ENCODE peak calls at places on chromosome 20, in eight cellular contexts. I is fibroblast of the conjunctiva; B is stomach; V is B cell; R is hippocampal formation; E is HEK293T; Y is kidney glomerular epithelial cell; W is CD4-positive, alpha-beta T cell. C is an unnamed sample.

GRCh38 chr20:46962452-46963195 is 68.0 kb downstream of the EYA2 start:
- DNase-seq in I (no peak), B (no peak), V (no peak), R (no peak), E (no peak), Y (no peak), W (no peak), C (no peak)

GRCh38 chr20:10250902-10251301 is 32.3 kb downstream of the SNAP25 start:
- DNase-seq in I (no peak), B (no peak), V (no peak), R (no peak), E (no peak), Y (no peak), W (no peak), C (no peak)

GRCh38 chr20:1813101-1813529 is 82.1 kb upstream of the SIRPA start:
- DNase-seq in I (peak), B (peak), V (no peak), R (no peak), E (no peak), Y (peak), W (no peak), C (no peak)

GRCh38 chr20:11217322-11217989 is 543.7 kb upstream of the JAG1 start:
- DNase-seq in I (no peak), B (no peak), V (no peak), R (no peak), E (no peak), Y (no peak), W (no peak), C (no peak)

GRCh38 chr20:57023997-57024396 is 242.4 kb downstream of the BMP7 start:
- DNase-seq in I (no peak), B (no peak), V (no peak), R (no peak), E (no peak), Y (no peak), W (no peak), C (no peak)

GRCh38 chr20:11882651-11883050 is 35.0 kb upstream of the BTBD3 start:
- DNase-seq in I (no peak), B (no peak), V (no peak), R (no peak), E (no peak), Y (no peak), W (no peak), C (no peak)

GRCh38 chr20:34874094-34874654 is 1.5 kb upstream of the GGT7 start:
- DNase-seq in I (peak), B (peak), V (no peak), R (peak), E (peak), Y (peak), W (peak), C (peak)

GRCh38 chr20:34114809-34115208 is 2.8 kb upstream of the EIF2S2 start:
- DNase-seq in I (no peak), B (no peak), V (no peak), R (no peak), E (no peak), Y (no peak), W (no peak), C (no peak)

GRCh38 chr20:25047766-25048165 is 10.2 kb downstream of the ACSS1 start:
- DNase-seq in I (no peak), B (peak), V (no peak), R (no peak), E (no peak), Y (no peak), W (no peak), C (no peak)

GRCh38 chr20:49557449-49557848 is 10.5 kb downstream of the PTGIS start:
- DNase-seq in I (peak), B (no peak), V (no peak), R (no peak), E (no peak), Y (no peak), W (no peak), C (no peak)

GRCh38 chr20:47220161-47220582 is 136.3 kb downstream of the ZMYND8 start:
- DNase-seq in I (no peak), B (no peak), V (peak), R (no peak), E (peak), Y (no peak), W (peak), C (no peak)

GRCh38 chr20:15036938-15037337 is 699.5 kb upstream of the FLRT3 start:
- DNase-seq in I (no peak), B (no peak), V (no peak), R (no peak), E (no peak), Y (no peak), W (no peak), C (no peak)

GRCh38 chr20:16107172-16107870 is 465.9 kb downstream of the KIF16B start:
- DNase-seq in I (no peak), B (no peak), V (no peak), R (no peak), E (no peak), Y (no peak), W (no peak), C (no peak)

GRCh38 chr20:17843246-17844132 is 125.1 kb downstream of the SNX5 start:
- DNase-seq in I (peak), B (no peak), V (peak), R (no peak), E (no peak), Y (peak), W (no peak), C (no peak)

GRCh38 chr20:2283706-2284423 is 11.9 kb upstream of the TGM3 start:
- DNase-seq in I (no peak), B (no peak), V (no peak), R (no peak), E (no peak), Y (peak), W (no peak), C (no peak)

GRCh38 chr20:44187054-44187762 is at the start of gene JPH2:
- DNase-seq in I (peak), B (peak), V (no peak), R (no peak), E (no peak), Y (peak), W (no peak), C (no peak)

GRCh38 chr20:35276408-35276807 is 1.5 kb downstream of the MMP24OS start:
- DNase-seq in I (no peak), B (no peak), V (no peak), R (no peak), E (no peak), Y (no peak), W (no peak), C (no peak)

GRCh38 chr20:33322456-33322855 is 39.4 kb downstream of the BPIFB1 start:
- DNase-seq in I (no peak), B (no peak), V (no peak), R (no peak), E (no peak), Y (no peak), W (no peak), C (no peak)

GRCh38 chr20:20627471-20627870 is 85.0 kb downstream of the RALGAPA2 start:
- DNase-seq in I (no peak), B (no peak), V (no peak), R (no peak), E (no peak), Y (no peak), W (no peak), C (no peak)

GRCh38 chr20:36097751-36098151 is 56.8 kb upstream of the EPB41L1 start:
- DNase-seq in I (no peak), B (peak), V (no peak), R (no peak), E (no peak), Y (no peak), W (no peak), C (no peak)

GRCh38 chr20:38342196-38342595 is 4.1 kb upstream of the LBP start:
- DNase-seq in I (no peak), B (no peak), V (no peak), R (no peak), E (no peak), Y (no peak), W (no peak), C (no peak)

GRCh38 chr20:9565910-9566550 is 51.6 kb downstream of the LAMP5 start:
- DNase-seq in I (no peak), B (no peak), V (no peak), R (no peak), E (no peak), Y (no peak), W (no peak), C (no peak)

GRCh38 chr20:51029963-51030930 is 7.3 kb upstream of the KCNG1 start:
- DNase-seq in I (no peak), B (no peak), V (no peak), R (no peak), E (no peak), Y (no peak), W (no peak), C (no peak)

C was measured in frontal cortex.